ENCODE peak calls at places on chromosome 7, in five cellular contexts. F is Calu3; D is CD8-positive, alpha-beta T cell; P is HFFc6; W is NCI-H187. U is an unnamed sample.

GRCh38 chr7:130887182-130888016 is 153.4 kb upstream of the KLF14 start:
- DNase-seq in D (no peak), P (peak), W (no peak), F (no peak), U (no peak)

GRCh38 chr7:70299447-70299807 is 701.2 kb downstream of the AUTS2 start:
- DNase-seq in W (no peak), P (no peak), F (no peak), D (no peak), U (no peak)

GRCh38 chr7:105782391-105783063 is 93.9 kb downstream of the ATXN7L1 start:
- DNase-seq in P (peak), W (no peak), F (no peak), D (no peak), U (no peak)

GRCh38 chr7:1497293-1497927 is 6.8 kb downstream of the INTS1 start:
- DNase-seq in D (no peak), F (no peak), P (no peak), W (no peak), U (no peak)

GRCh38 chr7:7970113-7970619 is 1.6 kb downstream of the GLCCI1 start:
- DNase-seq in D (no peak), F (no peak), P (no peak), W (peak), U (no peak)

GRCh38 chr7:50706469-50706937 is 76.2 kb downstream of the GRB10 start:
- DNase-seq in W (no peak), D (no peak), F (no peak), P (no peak), U (no peak)

GRCh38 chr7:6164491-6164890 is 107.9 kb downstream of the CYTH3 start:
- DNase-seq in F (no peak), P (no peak), D (no peak), W (no peak), U (no peak)

GRCh38 chr7:30983914-30984247 is 20.1 kb downstream of the GHRHR start:
- DNase-seq in W (no peak), P (no peak), F (no peak), D (no peak), U (no peak)

GRCh38 chr7:151708610-151709009 is 168.3 kb downstream of the PRKAG2 start:
- DNase-seq in W (no peak), D (no peak), F (no peak), P (no peak), U (no peak)

GRCh38 chr7:7051221-7051877 is 131.0 kb upstream of the C1GALT1 start:
- DNase-seq in D (no peak), P (no peak), W (no peak), F (no peak), U (no peak)

GRCh38 chr7:27608776-27609495 is 53.7 kb downstream of the HIBADH start:
- DNase-seq in D (no peak), W (no peak), P (peak), F (no peak), U (no peak)

GRCh38 chr7:150378115-150378852 is 846 bp upstream of the ZNF775 start:
- DNase-seq in P (peak), F (peak), D (peak), W (peak), U (peak)

GRCh38 chr7:5528071-5528814 is 104.6 kb upstream of the TNRC18 start:
- DNase-seq in W (no peak), P (peak), D (no peak), F (peak), U (no peak)

GRCh38 chr7:1040790-1041189 is 3.6 kb upstream of the GPR146 start:
- DNase-seq in W (no peak), P (peak), F (no peak), D (no peak), U (peak)

GRCh38 chr7:69070476-69070875 is 527.8 kb upstream of the AUTS2 start:
- DNase-seq in F (no peak), P (no peak), D (no peak), W (no peak), U (no peak)

GRCh38 chr7:99380032-99380822 is 5.7 kb downstream of the ARPC1B start:
- DNase-seq in W (no peak), D (no peak), F (no peak), P (peak), U (no peak)

GRCh38 chr7:54390565-54390964 is 151.6 kb upstream of the VSTM2A start:
- DNase-seq in P (no peak), W (no peak), D (no peak), F (no peak), U (no peak)

GRCh38 chr7:133910761-133911160 is 216.4 kb upstream of the LRGUK start:
- DNase-seq in W (peak), P (no peak), F (no peak), D (no peak), U (no peak)

GRCh38 chr7:78172138-78172887 is 373.7 kb downstream of the PHTF2 start:
- DNase-seq in W (no peak), P (no peak), D (no peak), F (no peak), U (no peak)

GRCh38 chr7:21318190-21318915 is 109.5 kb upstream of the SP4 start:
- DNase-seq in D (no peak), F (no peak), P (no peak), W (no peak), U (no peak)

GRCh38 chr7:91249506-91250233 is 14.6 kb upstream of the FZD1 start:
- DNase-seq in F (peak), W (no peak), P (peak), D (no peak), U (no peak)

GRCh38 chr7:138752568-138753518 is 45.0 kb upstream of the TMEM213 start:
- DNase-seq in F (peak), W (no peak), P (no peak), D (peak), U (peak)

GRCh38 chr7:132732466-132732865 is 156.2 kb upstream of the PLXNA4 start:
- DNase-seq in P (no peak), W (no peak), D (no peak), F (no peak), U (no peak)

GRCh38 chr7:131722371-131722770 is 165.9 kb upstream of the PODXL start:
- DNase-seq in P (peak), W (no peak), D (no peak), F (no peak), U (no peak)

U was measured in SJCRH30.